ENCODE peak calls at places on chromosomes 4 and X, in ten cellular contexts. One of them, this sample, is unnamed.

GRCh38 chr4:1512738-1513660 is 106.8 kb upstream of the NKX1-1 start:
- DNase-seq in ovary: peak
- DNase-seq in hypothalamus: no peak
- DNase-seq in IMR-90: no peak
- DNase-seq in PC-3: peak
- DNase-seq in naive B cell: peak
- DNase-seq in amniotic stem cell: no peak
- DNase-seq in left lung: peak
- DNase-seq in EL: peak
- DNase-seq in body of pancreas: peak
- DNase-seq in this sample: no peak

GRCh38 chr4:139556071-139556734 is at the start of gene SETD7:
- DNase-seq in ovary: peak
- DNase-seq in hypothalamus: peak
- DNase-seq in IMR-90: peak
- DNase-seq in PC-3: peak
- DNase-seq in naive B cell: no peak
- DNase-seq in amniotic stem cell: no peak
- DNase-seq in left lung: peak
- DNase-seq in EL: peak
- DNase-seq in body of pancreas: peak
- DNase-seq in this sample: peak

GRCh38 chrX:93932471-93933220 is 258.6 kb downstream of the FAM133A start:
- DNase-seq in ovary: no peak
- DNase-seq in hypothalamus: no peak
- DNase-seq in IMR-90: no peak
- DNase-seq in PC-3: peak
- DNase-seq in naive B cell: no peak
- DNase-seq in amniotic stem cell: no peak
- DNase-seq in left lung: no peak
- DNase-seq in EL: no peak
- DNase-seq in body of pancreas: no peak
- DNase-seq in this sample: no peak

GRCh38 chr4:7261174-7261573 is 68.8 kb downstream of the SORCS2 start:
- DNase-seq in ovary: no peak
- DNase-seq in hypothalamus: no peak
- DNase-seq in IMR-90: no peak
- DNase-seq in PC-3: no peak
- DNase-seq in naive B cell: no peak
- DNase-seq in amniotic stem cell: no peak
- DNase-seq in left lung: no peak
- DNase-seq in EL: no peak
- DNase-seq in body of pancreas: no peak
- DNase-seq in this sample: no peak

GRCh38 chrX:3522016-3522690 is 175.7 kb upstream of the MXRA5 start:
- DNase-seq in ovary: no peak
- DNase-seq in hypothalamus: no peak
- DNase-seq in IMR-90: peak
- DNase-seq in PC-3: no peak
- DNase-seq in naive B cell: no peak
- DNase-seq in amniotic stem cell: peak
- DNase-seq in left lung: no peak
- DNase-seq in EL: peak
- DNase-seq in body of pancreas: no peak
- DNase-seq in this sample: no peak

GRCh38 chr4:133186845-133187244 is 37.8 kb downstream of the PCDH10 start:
- DNase-seq in ovary: no peak
- DNase-seq in hypothalamus: no peak
- DNase-seq in IMR-90: peak
- DNase-seq in PC-3: peak
- DNase-seq in naive B cell: no peak
- DNase-seq in amniotic stem cell: no peak
- DNase-seq in left lung: no peak
- DNase-seq in EL: peak
- DNase-seq in body of pancreas: no peak
- DNase-seq in this sample: no peak

GRCh38 chr4:143178923-143179322 is 5.8 kb upstream of the USP38 start:
- DNase-seq in ovary: no peak
- DNase-seq in hypothalamus: no peak
- DNase-seq in IMR-90: no peak
- DNase-seq in PC-3: peak
- DNase-seq in naive B cell: no peak
- DNase-seq in amniotic stem cell: no peak
- DNase-seq in left lung: no peak
- DNase-seq in EL: no peak
- DNase-seq in body of pancreas: no peak
- DNase-seq in this sample: no peak

GRCh38 chr4:68963389-68963788 is 11.8 kb upstream of the UGT2A3 start:
- DNase-seq in ovary: no peak
- DNase-seq in hypothalamus: no peak
- DNase-seq in IMR-90: no peak
- DNase-seq in PC-3: no peak
- DNase-seq in naive B cell: no peak
- DNase-seq in amniotic stem cell: no peak
- DNase-seq in left lung: no peak
- DNase-seq in EL: no peak
- DNase-seq in body of pancreas: no peak
- DNase-seq in this sample: no peak

GRCh38 chrX:148681605-148682004 is 181.2 kb downstream of the AFF2 start:
- DNase-seq in ovary: no peak
- DNase-seq in hypothalamus: no peak
- DNase-seq in IMR-90: no peak
- DNase-seq in PC-3: no peak
- DNase-seq in naive B cell: no peak
- DNase-seq in amniotic stem cell: no peak
- DNase-seq in left lung: no peak
- DNase-seq in EL: no peak
- DNase-seq in body of pancreas: no peak
- DNase-seq in this sample: no peak

GRCh38 chr4:156255205-156255604 is 301.5 kb upstream of the CTSO start:
- DNase-seq in ovary: no peak
- DNase-seq in hypothalamus: no peak
- DNase-seq in IMR-90: no peak
- DNase-seq in PC-3: no peak
- DNase-seq in naive B cell: no peak
- DNase-seq in amniotic stem cell: no peak
- DNase-seq in left lung: no peak
- DNase-seq in EL: no peak
- DNase-seq in body of pancreas: no peak
- DNase-seq in this sample: no peak

GRCh38 chr4:7519638-7520373 is 85.1 kb upstream of the PSAPL1 start:
- DNase-seq in ovary: no peak
- DNase-seq in hypothalamus: no peak
- DNase-seq in IMR-90: no peak
- DNase-seq in PC-3: no peak
- DNase-seq in naive B cell: no peak
- DNase-seq in amniotic stem cell: no peak
- DNase-seq in left lung: no peak
- DNase-seq in EL: no peak
- DNase-seq in body of pancreas: no peak
- DNase-seq in this sample: no peak

GRCh38 chrX:113929004-113929403 is 654.9 kb upstream of the HTR2C start:
- DNase-seq in ovary: no peak
- DNase-seq in hypothalamus: no peak
- DNase-seq in IMR-90: peak
- DNase-seq in PC-3: peak
- DNase-seq in naive B cell: no peak
- DNase-seq in amniotic stem cell: peak
- DNase-seq in left lung: no peak
- DNase-seq in EL: no peak
- DNase-seq in body of pancreas: no peak
- DNase-seq in this sample: peak

GRCh38 chrX:44306336-44306735 is 37.1 kb downstream of the EFHC2 start:
- DNase-seq in ovary: no peak
- DNase-seq in hypothalamus: no peak
- DNase-seq in IMR-90: peak
- DNase-seq in PC-3: peak
- DNase-seq in naive B cell: no peak
- DNase-seq in amniotic stem cell: no peak
- DNase-seq in left lung: no peak
- DNase-seq in EL: peak
- DNase-seq in body of pancreas: no peak
- DNase-seq in this sample: no peak

GRCh38 chr4:105283501-105283900 is 136.8 kb downstream of the TET2 start:
- DNase-seq in ovary: no peak
- DNase-seq in hypothalamus: no peak
- DNase-seq in IMR-90: peak
- DNase-seq in PC-3: no peak
- DNase-seq in naive B cell: no peak
- DNase-seq in amniotic stem cell: no peak
- DNase-seq in left lung: no peak
- DNase-seq in EL: no peak
- DNase-seq in body of pancreas: no peak
- DNase-seq in this sample: no peak

GRCh38 chr4:170090667-170091052 is 904 bp upstream of the AADAT start:
- DNase-seq in ovary: no peak
- DNase-seq in hypothalamus: no peak
- DNase-seq in IMR-90: peak
- DNase-seq in PC-3: peak
- DNase-seq in naive B cell: no peak
- DNase-seq in amniotic stem cell: no peak
- DNase-seq in left lung: no peak
- DNase-seq in EL: peak
- DNase-seq in body of pancreas: no peak
- DNase-seq in this sample: no peak

GRCh38 chr4:52833941-52834525 is 28.1 kb upstream of the RASL11B start:
- DNase-seq in ovary: no peak
- DNase-seq in hypothalamus: no peak
- DNase-seq in IMR-90: peak
- DNase-seq in PC-3: peak
- DNase-seq in naive B cell: no peak
- DNase-seq in amniotic stem cell: no peak
- DNase-seq in left lung: no peak
- DNase-seq in EL: no peak
- DNase-seq in body of pancreas: no peak
- DNase-seq in this sample: no peak

GRCh38 chrX:57918750-57919436 is 8.6 kb upstream of the ZXDA start:
- DNase-seq in ovary: no peak
- DNase-seq in hypothalamus: no peak
- DNase-seq in IMR-90: peak
- DNase-seq in PC-3: peak
- DNase-seq in naive B cell: peak
- DNase-seq in amniotic stem cell: no peak
- DNase-seq in left lung: no peak
- DNase-seq in EL: peak
- DNase-seq in body of pancreas: peak
- DNase-seq in this sample: no peak

GRCh38 chr4:140061194-140061593 is 92.8 kb downstream of the MAML3 start:
- DNase-seq in ovary: no peak
- DNase-seq in hypothalamus: no peak
- DNase-seq in IMR-90: peak
- DNase-seq in PC-3: no peak
- DNase-seq in naive B cell: no peak
- DNase-seq in amniotic stem cell: no peak
- DNase-seq in left lung: no peak
- DNase-seq in EL: no peak
- DNase-seq in body of pancreas: no peak
- DNase-seq in this sample: no peak

GRCh38 chr4:139978692-139979091 is 175.3 kb downstream of the MAML3 start:
- DNase-seq in ovary: no peak
- DNase-seq in hypothalamus: no peak
- DNase-seq in IMR-90: no peak
- DNase-seq in PC-3: no peak
- DNase-seq in naive B cell: peak
- DNase-seq in amniotic stem cell: no peak
- DNase-seq in left lung: no peak
- DNase-seq in EL: no peak
- DNase-seq in body of pancreas: no peak
- DNase-seq in this sample: peak

GRCh38 chr4:102531441-102531840 is 30.3 kb downstream of the NFKB1 start:
- DNase-seq in ovary: no peak
- DNase-seq in hypothalamus: no peak
- DNase-seq in IMR-90: peak
- DNase-seq in PC-3: no peak
- DNase-seq in naive B cell: no peak
- DNase-seq in amniotic stem cell: no peak
- DNase-seq in left lung: no peak
- DNase-seq in EL: peak
- DNase-seq in body of pancreas: no peak
- DNase-seq in this sample: no peak

GRCh38 chr4:86582453-86582852 is 11.7 kb upstream of the PTPN13 start:
- DNase-seq in ovary: no peak
- DNase-seq in hypothalamus: no peak
- DNase-seq in IMR-90: no peak
- DNase-seq in PC-3: peak
- DNase-seq in naive B cell: no peak
- DNase-seq in amniotic stem cell: no peak
- DNase-seq in left lung: no peak
- DNase-seq in EL: no peak
- DNase-seq in body of pancreas: no peak
- DNase-seq in this sample: no peak

GRCh38 chr4:61995717-61996337 is 795.7 kb downstream of the ADGRL3 start:
- DNase-seq in ovary: no peak
- DNase-seq in hypothalamus: no peak
- DNase-seq in IMR-90: no peak
- DNase-seq in PC-3: no peak
- DNase-seq in naive B cell: no peak
- DNase-seq in amniotic stem cell: no peak
- DNase-seq in left lung: no peak
- DNase-seq in EL: no peak
- DNase-seq in body of pancreas: no peak
- DNase-seq in this sample: no peak

GRCh38 chr4:76457885-76458284 is 22.9 kb downstream of the SHROOM3 start:
- DNase-seq in ovary: no peak
- DNase-seq in hypothalamus: no peak
- DNase-seq in IMR-90: no peak
- DNase-seq in PC-3: no peak
- DNase-seq in naive B cell: no peak
- DNase-seq in amniotic stem cell: no peak
- DNase-seq in left lung: no peak
- DNase-seq in EL: no peak
- DNase-seq in body of pancreas: no peak
- DNase-seq in this sample: no peak

GRCh38 chr4:140353836-140354235 is 19.6 kb upstream of the SCOC start:
- DNase-seq in ovary: no peak
- DNase-seq in hypothalamus: no peak
- DNase-seq in IMR-90: no peak
- DNase-seq in PC-3: no peak
- DNase-seq in naive B cell: no peak
- DNase-seq in amniotic stem cell: no peak
- DNase-seq in left lung: no peak
- DNase-seq in EL: no peak
- DNase-seq in body of pancreas: no peak
- DNase-seq in this sample: no peak

GRCh38 chrX:24144528-24144927 is 5.0 kb upstream of the ZFX start:
- DNase-seq in ovary: no peak
- DNase-seq in hypothalamus: no peak
- DNase-seq in IMR-90: no peak
- DNase-seq in PC-3: no peak
- DNase-seq in naive B cell: no peak
- DNase-seq in amniotic stem cell: no peak
- DNase-seq in left lung: no peak
- DNase-seq in EL: no peak
- DNase-seq in body of pancreas: no peak
- DNase-seq in this sample: no peak

GRCh38 chrX:42290608-42291007 is 367.3 kb upstream of the CASK start:
- DNase-seq in ovary: no peak
- DNase-seq in hypothalamus: no peak
- DNase-seq in IMR-90: peak
- DNase-seq in PC-3: peak
- DNase-seq in naive B cell: no peak
- DNase-seq in amniotic stem cell: no peak
- DNase-seq in left lung: no peak
- DNase-seq in EL: no peak
- DNase-seq in body of pancreas: no peak
- DNase-seq in this sample: no peak

GRCh38 chr4:39932776-39933402 is 44.8 kb downstream of the PDS5A start:
- DNase-seq in ovary: no peak
- DNase-seq in hypothalamus: no peak
- DNase-seq in IMR-90: no peak
- DNase-seq in PC-3: no peak
- DNase-seq in naive B cell: no peak
- DNase-seq in amniotic stem cell: no peak
- DNase-seq in left lung: no peak
- DNase-seq in EL: no peak
- DNase-seq in body of pancreas: no peak
- DNase-seq in this sample: peak

GRCh38 chr4:110347805-110348204 is 128.2 kb upstream of the ENPEP start:
- DNase-seq in ovary: no peak
- DNase-seq in hypothalamus: no peak
- DNase-seq in IMR-90: no peak
- DNase-seq in PC-3: no peak
- DNase-seq in naive B cell: no peak
- DNase-seq in amniotic stem cell: no peak
- DNase-seq in left lung: no peak
- DNase-seq in EL: no peak
- DNase-seq in body of pancreas: no peak
- DNase-seq in this sample: no peak

This sample was measured in GM06990.